ENCODE peak calls at places on chromosomes 1 and 21, in four cellular contexts. Q is K562, H is SK-N-SH, J is endothelial cell of umbilical vein. D is an unnamed sample.

GRCh38 chr1:54245501-54245900 is 45.5 kb downstream of the MRPL37 start:
- DNase-seq in H (peak), Q (no peak), J (no peak), D (no peak)

GRCh38 chr1:161342836-161343235 is 24.8 kb downstream of the CFAP126 start:
- DNase-seq in H (no peak), J (no peak), Q (no peak), D (no peak)

GRCh38 chr1:101587749-101588148 is 350.9 kb downstream of the S1PR1 start:
- DNase-seq in Q (no peak), H (no peak), J (peak), D (no peak)

GRCh38 chr1:176866011-176866410 is 298.5 kb downstream of the ASTN1 start:
- DNase-seq in J (no peak), H (no peak), Q (no peak), D (no peak)

GRCh38 chr1:112818990-112819689 is 104.0 kb upstream of the PPM1J start:
- DNase-seq in H (no peak), J (peak), Q (peak), D (no peak)

GRCh38 chr1:218823291-218823900 is 350.3 kb upstream of the LYPLAL1 start:
- DNase-seq in J (no peak), Q (no peak), H (no peak), D (peak)

GRCh38 chr1:2127181-2128145 is 67.1 kb downstream of the FAAP20 start:
- DNase-seq in J (no peak), Q (no peak), H (no peak), D (no peak)

GRCh38 chr21:36966066-36966845 is at the start of gene HLCS:
- DNase-seq in Q (peak), H (peak), J (peak), D (no peak)

GRCh38 chr1:3459940-3460652 is 5.6 kb downstream of the ARHGEF16 start:
- DNase-seq in Q (no peak), J (no peak), H (no peak), D (no peak)

GRCh38 chr1:3461934-3462275 is 7.4 kb downstream of the ARHGEF16 start:
- DNase-seq in Q (no peak), J (no peak), H (no peak), D (no peak)

GRCh38 chr1:3462356-3463012 is 8.0 kb downstream of the ARHGEF16 start:
- DNase-seq in H (no peak), Q (no peak), J (no peak), D (no peak)

GRCh38 chr1:3460653-3461237 is 6.3 kb downstream of the ARHGEF16 start:
- DNase-seq in Q (no peak), H (no peak), J (no peak), D (no peak)

DNA sequence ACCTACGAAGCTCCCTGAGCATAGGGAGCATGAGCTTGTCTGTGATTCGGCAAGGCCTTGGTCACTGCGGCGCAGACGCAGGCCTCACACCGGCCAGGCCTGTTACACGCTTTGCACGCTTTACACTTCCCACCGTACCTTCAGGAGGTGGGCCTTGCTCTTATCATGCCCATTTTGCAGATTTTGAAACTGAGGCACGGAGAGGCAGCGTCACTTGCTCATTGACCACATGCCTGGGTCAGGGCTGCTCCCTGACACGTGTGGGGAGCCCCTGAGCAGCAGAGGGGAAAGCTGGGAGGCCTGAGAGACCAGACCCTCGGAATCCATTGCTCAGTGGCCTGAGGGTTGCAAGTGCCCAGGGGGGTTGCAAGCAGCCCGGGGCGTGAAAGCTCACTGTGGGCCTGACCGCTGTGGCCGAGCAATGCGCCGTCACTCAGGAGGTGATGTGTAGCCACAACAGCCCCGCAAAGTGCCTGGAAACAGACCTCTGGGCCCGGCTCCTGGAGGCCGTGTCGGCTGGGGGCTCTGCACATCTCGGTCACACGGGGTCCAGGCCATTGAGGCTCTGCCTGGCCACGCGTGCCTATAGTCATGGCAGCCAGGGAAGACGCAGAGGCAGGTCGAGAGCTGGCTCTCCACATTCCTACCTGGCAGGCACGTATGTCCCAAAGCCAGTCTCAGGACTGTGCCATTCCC is 6.9 kb downstream of the ARHGEF16 start:
- DNase-seq in J (no peak), Q (no peak), H (no peak), D (no peak)
- H3K4me2 ChIP-seq in J (no peak), Q (no peak), H (no peak), D (peak)

DNA sequence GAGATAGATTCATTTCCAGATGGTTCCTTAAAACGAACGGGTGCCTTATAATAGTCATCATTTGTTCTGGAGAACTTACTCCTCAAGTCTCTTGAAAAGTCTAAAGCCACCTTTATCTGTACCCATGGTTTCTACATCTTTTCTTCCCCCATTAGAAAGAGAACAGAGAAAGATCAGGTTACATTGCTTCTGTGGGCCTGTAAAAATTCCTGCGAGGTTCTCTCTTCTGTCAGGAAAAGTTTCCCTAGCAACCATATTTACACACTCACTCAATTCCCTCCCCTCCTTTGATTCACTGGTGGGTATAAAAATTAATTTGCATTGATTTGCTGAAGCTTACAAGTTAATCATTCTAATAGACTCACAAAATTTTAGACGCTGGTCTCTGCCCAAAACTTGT is 6.7 kb downstream of the PHC2 start:
- DNase-seq in Q (no peak), H (no peak), J (peak), D (no peak)
- H3K9ac ChIP-seq in Q (no peak), H (peak), J (no peak), D (no peak)

DNA sequence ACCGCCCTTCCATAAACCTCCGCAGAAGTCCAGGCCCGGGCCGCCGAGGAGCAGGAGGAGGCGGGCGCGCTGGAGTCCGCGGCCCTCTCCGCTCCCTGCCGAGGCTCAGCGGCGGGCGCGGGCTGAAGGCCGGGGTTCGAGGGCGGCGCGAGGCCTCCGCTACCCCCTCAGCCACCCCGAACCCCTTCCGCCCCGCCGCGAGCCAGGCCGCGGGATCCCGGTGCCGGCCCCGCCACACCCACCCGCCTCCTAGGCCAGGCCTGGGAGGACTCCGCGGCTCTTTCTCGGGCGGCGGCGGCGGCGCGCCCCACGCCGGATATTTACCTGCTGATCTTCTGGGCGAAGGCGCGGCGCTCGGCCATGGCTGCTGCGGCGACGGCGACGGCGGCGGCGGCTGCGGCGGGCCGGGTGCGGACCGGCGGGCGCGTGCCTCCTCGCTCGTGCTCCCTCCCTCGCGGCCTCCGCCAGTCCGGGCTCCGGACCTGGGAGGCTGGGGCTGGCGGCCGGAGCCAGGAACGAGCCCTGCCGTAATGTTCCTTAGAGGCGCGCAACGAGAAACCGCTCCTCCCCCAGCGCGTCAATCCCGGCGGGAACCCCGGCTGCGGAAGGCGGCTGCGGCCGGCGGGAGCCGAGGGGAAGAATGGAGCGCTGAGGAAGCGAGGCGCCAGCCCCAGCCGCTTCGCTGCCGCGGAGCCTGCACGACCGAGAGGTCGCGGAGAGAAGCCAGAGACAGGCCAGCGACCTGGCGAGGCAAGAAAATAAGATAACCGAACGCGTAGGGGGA is at the start of gene DOCK7:
- DNase-seq in J (peak), H (peak), Q (peak), D (peak)
- TF ChIP-seq POLR2AphosphoS5 in J (peak), H (peak), Q (no peak), D (peak)

DNA sequence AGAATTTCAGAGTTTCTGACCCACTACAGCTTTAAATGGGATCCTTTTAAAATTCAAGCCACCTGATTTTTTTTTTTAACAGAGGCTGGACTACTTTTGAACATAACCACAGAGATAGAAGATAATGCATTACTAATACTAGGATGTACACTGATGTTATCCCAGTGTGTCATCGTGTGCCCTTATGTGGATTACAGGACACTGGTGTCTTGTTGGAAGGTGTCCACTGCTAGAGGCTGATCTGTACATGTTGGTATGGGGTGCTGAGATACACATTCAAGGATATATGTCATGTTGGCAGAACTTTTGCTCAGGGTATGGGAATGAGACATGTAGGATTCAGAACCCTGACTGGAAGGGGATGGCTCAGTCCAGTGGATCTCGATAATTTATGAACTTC is 56.3 kb downstream of the INAVA start:
- DNase-seq in Q (peak), J (no peak), H (no peak), D (no peak)
- H3K4me2 ChIP-seq in Q (no peak), J (no peak), H (no peak), D (no peak)

DNA sequence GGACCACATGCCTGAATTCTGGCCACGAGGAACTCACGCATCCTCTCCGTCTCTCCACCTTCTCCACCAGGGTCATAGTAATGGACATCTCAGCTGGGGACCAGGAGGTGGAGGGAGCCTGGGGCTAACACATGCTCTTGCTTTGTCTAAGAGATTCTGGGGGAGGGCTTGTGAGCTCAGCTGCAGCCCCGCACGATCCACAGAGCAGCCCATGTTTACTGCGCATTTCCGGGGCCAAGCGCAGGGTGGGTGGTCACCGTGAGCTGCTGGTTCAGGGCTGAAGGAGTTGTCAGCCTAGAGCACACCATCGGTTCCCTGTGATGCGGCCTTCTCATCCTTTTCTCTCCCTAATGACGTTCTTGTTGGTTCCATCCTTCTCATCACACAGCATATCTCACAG is 7.5 kb upstream of the TFF2 start:
- DNase-seq in H (no peak), Q (no peak), J (no peak), D (no peak)
- H3K9ac ChIP-seq in H (no peak), Q (no peak), J (no peak), D (no peak)

DNA sequence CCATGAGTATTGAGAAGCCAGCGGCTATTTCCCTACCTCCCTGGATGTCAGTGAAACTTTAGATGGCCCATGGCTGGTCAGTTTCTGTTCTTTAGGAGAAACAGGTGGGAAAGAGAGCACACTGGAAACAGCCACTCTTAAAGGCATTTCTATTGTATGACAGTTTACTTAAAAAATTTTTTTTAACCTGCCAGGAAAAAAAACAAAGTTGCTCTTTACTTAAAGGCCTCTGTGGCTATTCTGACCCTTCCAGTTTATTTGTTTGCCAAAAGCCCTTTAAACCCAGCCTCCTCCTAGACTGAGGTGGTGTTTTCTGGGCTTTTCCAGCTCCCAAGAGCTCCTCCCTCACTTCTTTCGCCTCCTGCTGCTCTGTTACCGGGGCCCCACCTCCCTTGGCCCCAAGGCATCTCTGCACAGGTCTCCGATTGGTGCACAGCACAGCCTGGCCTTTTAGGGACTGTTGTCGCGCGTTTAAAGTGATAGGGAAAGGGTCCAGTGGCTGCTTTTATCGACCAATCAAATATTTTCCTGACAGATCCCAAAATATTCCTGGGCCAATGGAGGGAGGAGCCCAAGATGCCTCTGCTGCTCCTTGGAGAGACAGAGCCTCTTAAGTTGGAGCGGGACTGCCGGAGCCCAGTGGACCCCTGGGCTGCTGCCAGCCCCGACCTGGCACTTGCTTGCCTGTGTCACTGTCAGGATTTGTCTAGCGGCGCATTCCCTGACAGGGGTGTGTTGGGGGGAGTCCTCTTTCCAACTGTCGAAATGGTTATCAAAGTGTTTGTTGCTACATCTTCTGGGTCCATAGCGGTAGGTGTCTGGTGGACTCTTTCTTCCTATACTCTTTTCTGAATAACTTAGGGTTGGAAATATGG is at the start of gene SH3BGR:
- DNase-seq in Q (peak), J (no peak), H (peak), D (no peak)
- TF ChIP-seq POLR2AphosphoS5 in Q (no peak), J (no peak), H (no peak), D (no peak)